ENCODE peak calls at places on chromosomes 5 and 9, in eight cellular contexts. T is colonic mucosa; I is heart right ventricle; L is CD8-positive, alpha-beta T cell; K is A673; V is adipocyte; G is GM23248; D is breast epithelium. Q is an unnamed sample.
A peak's percentile ranks its signal among the peaks of the same experiment; 100 is the strongest.

GRCh38 chr9:27853529-27853928 is 280.2 kb upstream of the C9orf72 start:
- DNase-seq in G (no peak), V (no peak), T (no peak), L (no peak), I (no peak), K (no peak), D (no peak), Q (no peak)

GRCh38 chr9:127163409-127163808 is 41.0 kb upstream of the ANGPTL2 start:
- DNase-seq in D (no peak), L (no peak), I (no peak), T (no peak), V (peak; percentile 59), K (peak; percentile 77), G (peak; percentile 85), Q (no peak)

GRCh38 chr5:171840066-171840465 is 54.4 kb downstream of the SMIM23 start:
- DNase-seq in V (no peak), I (no peak), L (no peak), K (peak; percentile 9), T (no peak), D (no peak), G (no peak), Q (peak; percentile 23)

GRCh38 chr9:6901179-6901578 is 143.4 kb downstream of the KDM4C start:
- DNase-seq in K (no peak), L (no peak), G (no peak), T (no peak), I (no peak), V (no peak), D (no peak), Q (no peak)

GRCh38 chr5:178505639-178506407 is 84.4 kb downstream of the COL23A1 start:
- DNase-seq in K (no peak), I (no peak), T (no peak), G (no peak), V (no peak), D (no peak), L (no peak), Q (no peak)

GRCh38 chr9:93679536-93680444 is 103.4 kb downstream of the PHF2 start:
- DNase-seq in G (no peak), K (no peak), V (no peak), D (peak; percentile 43), T (peak; percentile 12), I (peak; percentile 1), L (no peak), Q (peak; percentile 15)

GRCh38 chr9:3526903-3527652 is 1.3 kb upstream of the RFX3 start:
- DNase-seq in V (peak; percentile 40), T (peak; percentile 53), K (peak; percentile 46), D (no peak), I (no peak), G (peak; percentile 47), L (no peak), Q (no peak)

GRCh38 chr9:15936316-15936869 is 383.6 kb downstream of the CCDC171 start:
- DNase-seq in T (no peak), K (peak; percentile 10), I (peak; percentile 18), G (peak; percentile 55), V (peak; percentile 34), L (no peak), D (no peak), Q (peak; percentile 18)

GRCh38 chr5:45098483-45098882 is 289.7 kb downstream of the MRPS30 start:
- DNase-seq in D (no peak), K (no peak), I (no peak), G (no peak), L (no peak), T (no peak), V (no peak), Q (no peak)

GRCh38 chr5:133669472-133669871 is 57.1 kb upstream of the FSTL4 start:
- DNase-seq in V (no peak), K (no peak), I (no peak), G (no peak), T (no peak), D (no peak), L (no peak), Q (no peak)

GRCh38 chr5:174945853-174946252 is 221.5 kb downstream of the MSX2 start:
- DNase-seq in L (no peak), D (no peak), I (no peak), T (no peak), K (no peak), V (no peak), G (no peak), Q (no peak)

GRCh38 chr9:134633362-134634142 is 8.1 kb upstream of the COL5A1 start:
- DNase-seq in I (no peak), D (peak; percentile 34), L (no peak), K (no peak), T (no peak), V (no peak), G (no peak), Q (peak; percentile 45)

GRCh38 chr5:355379-355935 is 33.9 kb downstream of the AHRR start:
- DNase-seq in D (no peak), I (peak; percentile 1), T (no peak), L (no peak), G (no peak), V (no peak), K (no peak), Q (no peak)

GRCh38 chr9:20271723-20272122 is 350.6 kb downstream of the MLLT3 start:
- DNase-seq in G (no peak), L (no peak), D (no peak), V (no peak), K (no peak), T (no peak), I (no peak), Q (no peak)

GRCh38 chr9:120935383-120935857 is 8.8 kb upstream of the TRAF1 start:
- DNase-seq in K (peak; percentile 94), V (peak; percentile 96), T (peak; percentile 99), D (peak; percentile 100), I (peak; percentile 93), G (peak; percentile 77), L (no peak), Q (peak; percentile 99)

GRCh38 chr9:15211160-15211993 is 95.6 kb downstream of the TTC39B start:
- DNase-seq in I (peak; percentile 81), V (peak; percentile 94), D (no peak), L (peak; percentile 42), T (peak; percentile 82), K (peak; percentile 68), G (peak; percentile 73), Q (peak; percentile 76)

GRCh38 chr9:117464941-117465616 is 50.2 kb upstream of the ASTN2 start:
- DNase-seq in I (no peak), D (no peak), L (no peak), V (no peak), K (no peak), T (no peak), G (no peak), Q (no peak)

GRCh38 chr9:137665226-137665625 is 46.4 kb downstream of the EHMT1 start:
- DNase-seq in L (no peak), T (no peak), D (peak; percentile 62), G (no peak), K (no peak), V (no peak), I (no peak), Q (no peak)

GRCh38 chr5:135236951-135237791 is 161.9 kb downstream of the MACROH2A1 start:
- DNase-seq in K (no peak), I (no peak), L (no peak), G (no peak), V (no peak), T (peak; percentile 22), D (peak; percentile 45), Q (peak; percentile 63)

DNA sequence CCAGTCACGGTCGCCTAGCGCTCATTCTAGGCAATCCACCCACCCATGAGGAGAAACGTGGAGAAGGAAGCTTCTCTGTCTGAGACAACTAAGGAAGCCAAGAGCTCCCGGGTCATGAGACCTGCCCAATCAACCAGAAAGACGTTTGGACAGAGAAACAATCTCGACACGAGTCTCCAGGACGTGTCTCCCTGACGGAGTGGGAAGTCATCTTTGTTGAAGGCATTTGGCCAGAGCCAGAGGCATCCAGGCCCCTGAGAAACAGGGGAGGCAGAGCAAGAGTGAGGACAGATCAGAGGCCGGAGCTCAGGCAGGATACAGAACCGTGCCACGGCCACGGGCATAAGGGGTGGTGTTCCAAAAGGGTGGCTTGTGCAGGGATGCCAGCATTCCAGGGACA is 479.0 kb downstream of the SPATA31A7 start:
- DNase-seq in L (no peak), T (no peak), G (no peak), D (no peak), K (no peak), I (no peak), V (no peak), Q (no peak)
- H3K9me3 ChIP-seq in L (no peaks in the 10 kb centered on the region), T (no peaks in the 10 kb centered on the region), G (no peaks in the 10 kb centered on the region), D (peaks cover 28% of the 10 kb centered on the region), K (peaks cover 21% of the 10 kb centered on the region), I (peaks cover 7% of the 10 kb centered on the region), V (no peaks in the 10 kb centered on the region), Q (no peaks in the 10 kb centered on the region)

DNA sequence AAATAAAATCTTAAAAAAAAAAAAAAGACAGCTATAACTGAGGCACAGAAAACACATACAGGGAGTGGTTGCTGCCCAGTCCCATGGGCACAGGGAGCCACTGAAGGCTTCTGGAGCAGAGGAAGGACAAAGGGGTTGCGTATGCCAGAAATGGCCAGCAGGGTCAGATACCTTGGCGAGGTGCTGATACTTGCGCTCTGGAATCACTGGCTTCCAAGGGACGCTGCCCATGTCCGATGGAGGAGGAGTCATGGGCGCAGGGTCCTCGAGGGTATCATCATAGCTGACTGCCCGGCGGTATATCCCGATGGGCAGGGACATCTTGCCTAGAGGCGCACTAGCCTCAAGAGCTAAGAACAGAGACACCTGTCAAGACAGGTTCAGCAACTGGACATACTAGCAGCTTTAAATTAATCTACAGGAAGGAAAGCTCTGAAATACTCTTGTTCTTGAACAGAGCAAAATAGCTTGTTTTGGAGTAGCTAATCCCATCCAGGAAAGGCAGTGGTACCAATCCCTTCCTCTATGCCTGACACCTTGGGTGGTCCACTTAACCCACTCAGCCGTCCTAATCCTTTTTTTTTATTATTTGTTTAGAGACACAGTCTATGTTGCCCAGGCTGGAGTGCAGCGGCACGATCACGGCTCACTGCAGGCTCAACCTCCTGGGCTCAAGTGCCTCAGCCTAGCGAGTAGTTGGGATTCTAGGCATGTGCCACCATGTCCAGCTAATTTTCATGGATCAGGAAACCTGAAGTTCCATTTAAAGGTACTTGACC is 6.0 kb downstream of the KIAA1191 start:
- DNase-seq in I (no peak), K (no peak), T (no peak), D (no peak), V (no peak), G (no peak), L (no peak), Q (no peak)
- H3K36me3 ChIP-seq in I (peaks cover 90% of the 10 kb centered on the region), K (peaks cover 34% of the 10 kb centered on the region), T (peaks cover 5% of the 10 kb centered on the region), D (no peaks in the 10 kb centered on the region), V (peaks cover 53% of the 10 kb centered on the region), G (peaks cover 53% of the 10 kb centered on the region), L (peaks cover 47% of the 10 kb centered on the region), Q (peaks cover 58% of the 10 kb centered on the region)

GRCh38 chr5:140791111-140791510 is 3.5 kb upstream of the PCDHA2 start:
- DNase-seq in K (no peak), V (no peak), I (no peak), G (no peak), L (no peak), T (no peak), D (no peak), Q (no peak)
- H3K9me3 ChIP-seq in K (peaks cover 33% of the 10 kb centered on the region), V (peaks cover 89% of the 10 kb centered on the region), I (peaks cover 97% of the 10 kb centered on the region), G (no peaks in the 10 kb centered on the region), L (peaks cover 23% of the 10 kb centered on the region), T (no peaks in the 10 kb centered on the region), D (peaks cover 42% of the 10 kb centered on the region), Q (peaks cover 53% of the 10 kb centered on the region)

GRCh38 chr9:68755051-68755450 is 50.0 kb downstream of the PIP5K1B start:
- DNase-seq in I (no peak), G (no peak), V (no peak), L (no peak), K (no peak), T (no peak), D (no peak), Q (no peak)
- H3K36me3 ChIP-seq in I (no peaks in the 10 kb centered on the region), G (no peaks in the 10 kb centered on the region), V (no peaks in the 10 kb centered on the region), L (no peaks in the 10 kb centered on the region), K (no peaks in the 10 kb centered on the region), T (no peaks in the 10 kb centered on the region), D (no peaks in the 10 kb centered on the region), Q (no peaks in the 10 kb centered on the region)

Q was measured in tibial artery.